ENCODE peak calls at places on chromosome 13, in ten cellular contexts. P, Z, M, B, J, L, E, F, Y and S are unnamed samples.

GRCh38 chr13:64074989-64075474 is 2659.4 kb upstream of the PCDH20 start:
- DNase-seq in P (no peak), Z (no peak), M (no peak), B (no peak), J (no peak), L (no peak), E (no peak), F (no peak), Y (no peak), S (no peak)

GRCh38 chr13:105997436-105998232 is 537.8 kb downstream of the EFNB2 start:
- DNase-seq in P (no peak), Z (no peak), M (peak), B (no peak), J (peak), L (no peak), E (no peak), F (no peak), Y (no peak), S (no peak)

GRCh38 chr13:36880961-36881360 is 39.1 kb downstream of the SMAD9 start:
- DNase-seq in P (no peak), Z (no peak), M (no peak), B (no peak), J (no peak), L (no peak), E (no peak), F (no peak), Y (no peak), S (no peak)

GRCh38 chr13:97627566-97627965 is 193.6 kb downstream of the RAP2A start:
- DNase-seq in P (peak), Z (peak), M (peak), B (no peak), J (no peak), L (no peak), E (no peak), F (peak), Y (peak), S (peak)

GRCh38 chr13:80454245-80454644 is 113.3 kb upstream of the SPRY2 start:
- DNase-seq in P (no peak), Z (no peak), M (peak), B (no peak), J (no peak), L (no peak), E (peak), F (no peak), Y (no peak), S (no peak)

GRCh38 chr13:70502944-70503343 is 394.7 kb upstream of the KLHL1 start:
- DNase-seq in P (no peak), Z (no peak), M (no peak), B (no peak), J (no peak), L (no peak), E (no peak), F (no peak), Y (no peak), S (no peak)

GRCh38 chr13:41231025-41231677 is 32.2 kb downstream of the MTRF1 start:
- DNase-seq in P (no peak), Z (no peak), M (no peak), B (no peak), J (no peak), L (no peak), E (no peak), F (no peak), Y (no peak), S (no peak)

GRCh38 chr13:59394526-59394925 is 769.2 kb downstream of the DIAPH3 start:
- DNase-seq in P (no peak), Z (no peak), M (no peak), B (no peak), J (no peak), L (no peak), E (no peak), F (no peak), Y (no peak), S (no peak)

GRCh38 chr13:114151031-114151430 is 18.6 kb upstream of the RASA3 start:
- DNase-seq in P (no peak), Z (no peak), M (no peak), B (no peak), J (no peak), L (no peak), E (no peak), F (no peak), Y (no peak), S (no peak)

GRCh38 chr13:100630564-100630963 is 42.0 kb upstream of the GGACT start:
- DNase-seq in P (no peak), Z (no peak), M (no peak), B (no peak), J (no peak), L (no peak), E (no peak), F (no peak), Y (no peak), S (no peak)

GRCh38 chr13:33487575-33488243 is 202.2 kb upstream of the STARD13 start:
- DNase-seq in P (no peak), Z (no peak), M (no peak), B (no peak), J (no peak), L (no peak), E (no peak), F (no peak), Y (peak), S (peak)

GRCh38 chr13:110628477-110628793 is 13.1 kb downstream of the NAXD start:
- DNase-seq in P (no peak), Z (peak), M (peak), B (no peak), J (peak), L (no peak), E (no peak), F (no peak), Y (no peak), S (no peak)

GRCh38 chr13:87671031-87671823 is at the start of gene SLITRK5:
- DNase-seq in P (peak), Z (peak), M (peak), B (peak), J (peak), L (peak), E (peak), F (peak), Y (peak), S (peak)

GRCh38 chr13:20716951-20717350 is 13.5 kb downstream of the IL17D start:
- DNase-seq in P (peak), Z (no peak), M (no peak), B (no peak), J (no peak), L (no peak), E (no peak), F (no peak), Y (no peak), S (no peak)

GRCh38 chr13:112881656-112882554 is 87.1 kb upstream of the MCF2L start:
- DNase-seq in P (no peak), Z (peak), M (no peak), B (no peak), J (peak), L (no peak), E (no peak), F (peak), Y (no peak), S (no peak)

GRCh38 chr13:105572401-105572800 is 963.1 kb downstream of the EFNB2 start:
- DNase-seq in P (no peak), Z (no peak), M (peak), B (no peak), J (no peak), L (no peak), E (no peak), F (no peak), Y (no peak), S (no peak)

GRCh38 chr13:30125422-30126073 is 181.8 kb downstream of the KATNAL1 start:
- DNase-seq in P (no peak), Z (no peak), M (peak), B (no peak), J (no peak), L (no peak), E (peak), F (no peak), Y (no peak), S (peak)

GRCh38 chr13:65540064-65540635 is 1690.0 kb downstream of the PCDH9 start:
- DNase-seq in P (no peak), Z (no peak), M (peak), B (no peak), J (no peak), L (no peak), E (no peak), F (no peak), Y (no peak), S (peak)

GRCh38 chr13:50509771-50510441 is 333.6 kb downstream of the DLEU7 start:
- DNase-seq in P (no peak), Z (no peak), M (peak), B (no peak), J (no peak), L (no peak), E (no peak), F (no peak), Y (no peak), S (no peak)

GRCh38 chr13:59166174-59166573 is 997.6 kb downstream of the DIAPH3 start:
- DNase-seq in P (no peak), Z (no peak), M (no peak), B (no peak), J (no peak), L (no peak), E (no peak), F (no peak), Y (no peak), S (no peak)

GRCh38 chr13:111530137-111530536 is 209.7 kb downstream of the TEX29 start:
- DNase-seq in P (no peak), Z (no peak), M (no peak), B (no peak), J (peak), L (no peak), E (no peak), F (no peak), Y (no peak), S (no peak)

GRCh38 chr13:99206873-99207272 is 6.2 kb downstream of the UBAC2 start:
- DNase-seq in P (no peak), Z (no peak), M (no peak), B (no peak), J (no peak), L (no peak), E (no peak), F (no peak), Y (no peak), S (no peak)

GRCh38 chr13:32205426-32206096 is 109.6 kb downstream of the ZAR1L start:
- DNase-seq in P (no peak), Z (peak), M (no peak), B (no peak), J (no peak), L (no peak), E (no peak), F (no peak), Y (no peak), S (no peak)

GRCh38 chr13:29749401-29750177 is 100.8 kb downstream of the UBL3 start:
- DNase-seq in P (no peak), Z (no peak), M (peak), B (no peak), J (no peak), L (no peak), E (no peak), F (no peak), Y (no peak), S (no peak)

GRCh38 chr13:36819811-36820140 is 754 bp downstream of the RFXAP start:
- DNase-seq in P (peak), Z (peak), M (peak), B (no peak), J (no peak), L (no peak), E (peak), F (no peak), Y (no peak), S (no peak)

GRCh38 chr13:23817136-23817535 is 72.1 kb downstream of the MIPEP start:
- DNase-seq in P (no peak), Z (no peak), M (no peak), B (no peak), J (no peak), L (no peak), E (peak), F (no peak), Y (no peak), S (no peak)

GRCh38 chr13:96925869-96926628 is 68.2 kb downstream of the OXGR1 start:
- DNase-seq in P (no peak), Z (no peak), M (no peak), B (no peak), J (no peak), L (no peak), E (no peak), F (no peak), Y (no peak), S (no peak)

GRCh38 chr13:111458001-111458531 is 137.6 kb downstream of the TEX29 start:
- DNase-seq in P (no peak), Z (no peak), M (no peak), B (no peak), J (no peak), L (no peak), E (no peak), F (no peak), Y (no peak), S (no peak)

GRCh38 chr13:31950121-31950810 is 81.3 kb upstream of the FRY start:
- DNase-seq in P (no peak), Z (no peak), M (no peak), B (no peak), J (no peak), L (no peak), E (no peak), F (no peak), Y (no peak), S (no peak)

GRCh38 chr13:41456768-41457588 is at the start of gene RGCC:
- DNase-seq in P (peak), Z (peak), M (peak), B (peak), J (peak), L (peak), E (no peak), F (peak), Y (peak), S (peak)

GRCh38 chr13:112242777-112243176 is 133.4 kb upstream of the SPACA7 start:
- DNase-seq in P (no peak), Z (no peak), M (no peak), B (no peak), J (no peak), L (no peak), E (no peak), F (no peak), Y (no peak), S (no peak)

GRCh38 chr13:32019612-32020233 is 11.9 kb upstream of the FRY start:
- DNase-seq in P (peak), Z (peak), M (peak), B (no peak), J (no peak), L (peak), E (no peak), F (no peak), Y (no peak), S (peak)

GRCh38 chr13:99320693-99321481 is 13.7 kb upstream of the GPR183 start:
- DNase-seq in P (no peak), Z (no peak), M (peak), B (no peak), J (no peak), L (no peak), E (peak), F (no peak), Y (no peak), S (peak)

GRCh38 chr13:90201676-90202425 is 1145.6 kb upstream of the MIR17HG start:
- DNase-seq in P (peak), Z (no peak), M (no peak), B (no peak), J (no peak), L (no peak), E (no peak), F (no peak), Y (no peak), S (no peak)

GRCh38 chr13:101325423-101325822 is 90.9 kb downstream of the NALCN start:
- DNase-seq in P (no peak), Z (no peak), M (no peak), B (no peak), J (no peak), L (no peak), E (no peak), F (no peak), Y (no peak), S (no peak)

GRCh38 chr13:29905845-29906244 is 55.4 kb upstream of the UBL3 start:
- DNase-seq in P (no peak), Z (no peak), M (peak), B (no peak), J (no peak), L (no peak), E (no peak), F (no peak), Y (no peak), S (no peak)

GRCh38 chr13:113109151-113110047 is 3.8 kb downstream of the F7 start:
- DNase-seq in P (no peak), Z (peak), M (no peak), B (no peak), J (peak), L (no peak), E (no peak), F (no peak), Y (no peak), S (no peak)

GRCh38 chr13:110815471-110816204 is 99.2 kb downstream of the ANKRD10 start:
- DNase-seq in P (no peak), Z (no peak), M (no peak), B (no peak), J (no peak), L (no peak), E (peak), F (no peak), Y (no peak), S (no peak)

GRCh38 chr13:41361501-41361900 is 50.4 kb downstream of the NAA16 start:
- DNase-seq in P (no peak), Z (no peak), M (no peak), B (no peak), J (no peak), L (no peak), E (no peak), F (no peak), Y (no peak), S (peak)

GRCh38 chr13:95564091-95564490 is 11.6 kb downstream of the CLDN10 start:
- DNase-seq in P (no peak), Z (no peak), M (no peak), B (no peak), J (no peak), L (no peak), E (no peak), F (no peak), Y (no peak), S (peak)
- TF ChIP-seq CTCF in P (peak), Z (peak), M (no peak), B (no peak), J (no peak), L (no peak), E (peak), F (no peak), Y (no peak), S (peak)

DNA sequence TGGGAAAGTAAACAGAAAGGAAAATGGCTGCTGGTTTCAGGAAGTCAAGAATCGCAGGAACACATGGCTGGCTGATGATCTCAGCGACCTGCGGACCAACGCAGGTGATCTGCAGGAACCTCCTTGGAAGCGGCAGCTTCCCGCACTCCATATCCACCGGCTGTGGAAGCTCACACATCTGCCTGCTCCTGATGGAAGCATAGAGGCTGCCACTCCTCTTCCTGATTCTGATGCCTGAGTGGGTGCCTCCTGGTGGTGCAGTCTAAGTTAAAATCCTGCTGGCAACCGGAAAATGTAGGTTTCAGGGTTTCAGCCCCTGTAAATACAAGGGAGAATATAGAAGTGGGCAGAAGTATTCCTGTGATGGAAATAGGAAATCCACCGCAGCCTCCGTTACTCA is 75.5 kb downstream of the TNFSF13B start:
- DNase-seq in P (no peak), Z (no peak), M (no peak), B (no peak), J (peak), L (no peak), E (no peak), F (no peak), Y (no peak), S (no peak)
- TF ChIP-seq CTCF in P (no peak), Z (peak), M (no peak), B (no peak), J (no peak), L (no peak), E (no peak), F (no peak), Y (no peak), S (peak)

DNA sequence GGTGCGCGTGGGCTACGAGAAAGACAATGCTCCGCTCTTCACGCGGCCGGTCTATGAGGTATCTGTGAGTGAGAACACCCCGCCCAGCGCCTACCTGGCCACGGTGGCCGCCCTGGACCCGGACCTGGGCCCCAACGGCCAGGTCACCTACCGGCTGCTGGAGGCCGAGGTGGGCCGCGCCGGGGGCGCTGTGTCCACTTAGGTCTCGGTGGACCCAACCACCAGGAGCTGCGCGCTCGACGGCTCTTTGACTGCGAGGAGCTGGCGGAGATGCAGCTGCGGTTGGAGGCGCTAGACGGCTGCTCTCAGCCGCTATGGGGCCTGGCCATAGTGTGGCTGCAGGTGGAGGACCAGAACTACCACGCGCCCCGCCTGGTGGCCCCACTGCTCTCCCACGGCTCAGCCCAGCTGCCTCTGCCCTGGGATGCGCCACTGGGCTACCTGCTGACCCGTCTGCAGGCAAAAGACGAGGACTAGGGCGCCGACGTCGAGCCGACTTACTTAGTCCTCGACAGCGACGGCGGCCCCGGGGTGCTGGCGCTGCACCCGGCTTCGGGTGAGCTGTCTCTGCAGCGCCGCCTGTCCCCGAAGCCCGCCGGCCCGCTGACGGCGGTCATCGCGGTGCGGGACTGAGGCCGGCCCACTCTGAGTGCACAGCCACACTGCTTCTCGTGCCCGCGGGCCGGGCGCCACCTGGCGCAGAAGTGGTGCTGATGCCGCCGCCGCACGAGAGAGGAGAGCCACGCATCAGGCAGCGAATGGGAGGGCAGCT is 173.0 kb downstream of the OLFM4 start:
- DNase-seq in P (peak), Z (peak), M (no peak), B (no peak), J (peak), L (peak), E (no peak), F (peak), Y (no peak), S (no peak)
- TF ChIP-seq CTCF in P (peak), Z (peak), M (peak), B (no peak), J (no peak), L (peak), E (peak), F (no peak), Y (no peak), S (peak)

GRCh38 chr13:85798999-85799646 is at the start of gene SLITRK6:
- DNase-seq in P (peak), Z (peak), M (peak), B (no peak), J (no peak), L (peak), E (peak), F (no peak), Y (no peak), S (peak)
- TF ChIP-seq CTCF in P (no peak), Z (peak), M (no peak), B (no peak), J (no peak), L (no peak), E (peak), F (no peak), Y (no peak), S (peak)

DNA sequence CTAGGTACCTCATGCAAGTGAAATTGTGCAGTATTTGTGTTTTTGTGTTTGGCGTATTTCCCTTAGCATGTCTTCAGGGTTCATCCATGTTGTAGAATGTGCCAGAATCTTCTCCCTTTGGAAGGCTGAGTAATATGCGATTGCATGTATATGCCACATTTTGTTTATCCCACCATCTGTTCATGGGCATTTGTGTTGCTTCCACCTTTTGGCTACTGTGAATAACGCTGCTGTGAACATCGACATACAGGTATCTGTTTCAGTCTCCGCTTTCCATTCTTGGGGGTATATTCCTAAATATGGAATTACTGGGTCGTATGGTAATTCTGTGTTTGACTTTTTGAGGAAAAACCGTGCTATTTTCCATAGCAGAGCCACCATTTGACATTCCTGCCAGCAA is 190.1 kb downstream of the ATP8A2 start:
- DNase-seq in P (no peak), Z (no peak), M (no peak), B (no peak), J (no peak), L (no peak), E (no peak), F (no peak), Y (no peak), S (no peak)
- TF ChIP-seq CTCF in P (no peak), Z (no peak), M (no peak), B (no peak), J (no peak), L (no peak), E (no peak), F (no peak), Y (no peak), S (no peak)

DNA sequence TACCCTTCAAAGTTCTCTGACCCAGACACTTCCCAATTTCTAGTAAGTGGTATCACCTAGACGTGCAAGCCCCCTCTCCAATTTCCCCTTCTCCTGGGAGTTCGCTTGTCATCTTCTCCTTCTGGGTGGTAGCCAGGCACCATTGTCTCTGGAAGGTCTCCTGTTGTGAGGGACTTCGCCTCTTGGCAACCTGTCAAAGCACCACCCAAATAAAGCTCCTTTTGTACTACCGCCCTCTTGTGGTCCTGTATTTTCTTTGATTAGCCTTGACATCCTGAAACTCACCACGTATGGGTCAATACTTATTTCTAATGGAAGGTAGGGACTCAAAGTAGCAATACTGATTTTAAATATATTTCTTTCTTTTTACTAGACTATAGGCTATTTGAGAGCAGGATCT is 8.2 kb downstream of the GPC5 start:
- DNase-seq in P (no peak), Z (peak), M (peak), B (no peak), J (no peak), L (peak), E (no peak), F (no peak), Y (no peak), S (peak)
- TF ChIP-seq CTCF in P (peak), Z (peak), M (peak), B (no peak), J (no peak), L (peak), E (peak), F (no peak), Y (no peak), S (peak)